ENCODE peak calls at places on chromosomes 3 and 15, in nine cellular contexts. U, O, A, P, Z, T, Q, E and L are unnamed samples.

GRCh38 chr3:40586866-40587265 is 62.1 kb downstream of the ZNF621 start:
- DNase-seq in U (no peak), O (no peak), A (no peak), P (no peak), Z (no peak), T (no peak), Q (no peak), E (no peak), L (no peak)

GRCh38 chr3:67940200-67940952 is 286.0 kb upstream of the SUCLG2 start:
- DNase-seq in U (no peak), O (no peak), A (no peak), P (no peak), Z (no peak), T (peak; percentile 46), Q (no peak), E (peak; percentile 15), L (no peak)

GRCh38 chr3:168461793-168462192 is 366.1 kb upstream of the GOLIM4 start:
- DNase-seq in U (no peak), O (no peak), A (no peak), P (no peak), Z (no peak), T (no peak), Q (no peak), E (no peak), L (no peak)

GRCh38 chr15:43135351-43135750 is 2.0 kb downstream of the TMEM62 start:
- DNase-seq in U (no peak), O (no peak), A (no peak), P (no peak), Z (no peak), T (no peak), Q (no peak), E (no peak), L (no peak)

GRCh38 chr3:190013943-190014924 is 106.5 kb downstream of the P3H2 start:
- DNase-seq in U (no peak), O (no peak), A (no peak), P (no peak), Z (no peak), T (no peak), Q (no peak), E (no peak), L (no peak)

GRCh38 chr3:71511037-71511436 is 72.5 kb downstream of the FOXP1 start:
- DNase-seq in U (no peak), O (no peak), A (no peak), P (no peak), Z (no peak), T (no peak), Q (no peak), E (peak; percentile 42), L (no peak)

GRCh38 chr3:101036213-101036618 is 43.0 kb upstream of the ABI3BP start:
- DNase-seq in U (no peak), O (no peak), A (no peak), P (no peak), Z (no peak), T (peak; percentile 42), Q (no peak), E (peak; percentile 69), L (no peak)

GRCh38 chr3:43054754-43055153 is 51.1 kb downstream of the POMGNT2 start:
- DNase-seq in U (no peak), O (no peak), A (no peak), P (no peak), Z (no peak), T (no peak), Q (no peak), E (no peak), L (no peak)

GRCh38 chr3:141876891-141877561 is 583 bp downstream of the ATP1B3 start:
- DNase-seq in U (no peak), O (peak; percentile 74), A (peak; percentile 44), P (peak; percentile 83), Z (peak; percentile 86), T (peak; percentile 60), Q (peak; percentile 78), E (peak; percentile 64), L (peak; percentile 60)

DNA sequence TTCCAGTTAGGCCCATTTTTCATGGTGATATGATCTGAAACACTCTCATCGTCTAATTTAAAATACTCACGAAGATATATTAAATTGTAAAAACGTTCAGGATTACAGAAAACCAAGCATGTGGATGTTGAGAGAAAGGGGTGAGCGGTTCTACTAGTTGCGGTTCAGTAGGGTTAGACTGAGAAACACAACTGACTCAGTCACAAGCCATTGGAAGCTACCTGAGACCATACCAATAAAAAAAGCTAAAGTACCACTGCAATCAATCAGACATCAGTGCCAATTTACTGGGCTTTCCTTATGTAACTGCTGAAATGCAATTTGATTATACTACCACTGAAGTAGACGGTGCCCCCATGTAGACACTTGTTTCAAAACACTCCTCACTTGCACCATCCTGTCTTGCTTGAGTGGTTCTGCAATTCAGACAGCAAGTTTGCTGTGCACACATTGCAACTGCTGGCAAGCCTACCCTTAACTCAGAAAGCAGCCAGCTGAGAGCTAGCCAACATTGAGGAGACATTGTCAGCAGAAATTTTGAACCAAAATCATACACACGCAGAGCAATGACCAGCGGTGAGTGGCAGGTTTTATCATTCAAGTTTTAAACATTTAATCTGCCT is 368.7 kb upstream of the ARHGEF26 start:
- DNase-seq in U (no peak), O (no peak), A (no peak), P (no peak), Z (no peak), T (peak; percentile 5), Q (no peak), E (no peak), L (no peak)
- H3K4me3 ChIP-seq in U (no peak overlapping the region), O (no peak overlapping the region), A (no peak overlapping the region), P (no peak overlapping the region), Z (no peak overlapping the region), T (no peak overlapping the region), Q (no peak overlapping the region), E (no peak overlapping the region), L (no peak overlapping the region)

GRCh38 chr15:89775815-89776214 is 317 bp upstream of the MESP2 start:
- DNase-seq in U (no peak), O (no peak), A (no peak), P (no peak), Z (no peak), T (no peak), Q (no peak), E (no peak), L (no peak)
- H3K36me3 ChIP-seq in U (no peaks in the 10 kb centered on the region), O (no peaks in the 10 kb centered on the region), A (no peaks in the 10 kb centered on the region), P (no peaks in the 10 kb centered on the region), Z (no peaks in the 10 kb centered on the region), T (no peaks in the 10 kb centered on the region), Q (no peaks in the 10 kb centered on the region), E (no peaks in the 10 kb centered on the region), L (no peaks in the 10 kb centered on the region)

GRCh38 chr15:85451099-85451700 is 70.8 kb downstream of the AKAP13 start:
- DNase-seq in U (no peak), O (no peak), A (no peak), P (no peak), Z (no peak), T (no peak), Q (no peak), E (no peak), L (no peak)
- H3K4me1 ChIP-seq in U (no peaks in the 10 kb centered on the region), O (peaks cover 6% of the 10 kb centered on the region), A (no peaks in the 10 kb centered on the region), P (peaks cover 3% of the 10 kb centered on the region), Z (peaks cover 4% of the 10 kb centered on the region), T (peaks cover 3% of the 10 kb centered on the region), Q (peaks cover 7% of the 10 kb centered on the region), E (peaks cover 4% of the 10 kb centered on the region), L (no peaks in the 10 kb centered on the region)

GRCh38 chr3:54935869-54936268 is 8.0 kb upstream of the LRTM1 start:
- DNase-seq in U (no peak), O (no peak), A (no peak), P (no peak), Z (no peak), T (no peak), Q (no peak), E (no peak), L (no peak)
- H3K4me3 ChIP-seq in U (no peak overlapping the region), O (no peak overlapping the region), A (no peak overlapping the region), P (no peak overlapping the region), Z (no peak overlapping the region), T (no peak overlapping the region), Q (no peak overlapping the region), E (no peak overlapping the region), L (no peak overlapping the region)

GRCh38 chr15:73712107-73712506 is 27.9 kb downstream of the CD276 start:
- DNase-seq in U (no peak), O (no peak), A (no peak), P (no peak), Z (no peak), T (no peak), Q (no peak), E (no peak), L (no peak)
- H3K36me3 ChIP-seq in U (peaks cover 8% of the 10 kb centered on the region), O (no peaks in the 10 kb centered on the region), A (no peaks in the 10 kb centered on the region), P (peaks cover 3% of the 10 kb centered on the region), Z (peaks cover 34% of the 10 kb centered on the region), T (no peaks in the 10 kb centered on the region), Q (no peaks in the 10 kb centered on the region), E (no peaks in the 10 kb centered on the region), L (peaks cover 2% of the 10 kb centered on the region)

GRCh38 chr15:65336369-65336766 is 31.9 kb downstream of the RNU5B-1 start:
- DNase-seq in U (no peak), O (no peak), A (no peak), P (no peak), Z (no peak), T (no peak), Q (no peak), E (no peak), L (no peak)
- H3K4me1 ChIP-seq in U (no peaks in the 10 kb centered on the region), O (peaks cover 20% of the 10 kb centered on the region), A (no peaks in the 10 kb centered on the region), P (no peaks in the 10 kb centered on the region), Z (no peaks in the 10 kb centered on the region), T (no peaks in the 10 kb centered on the region), Q (no peaks in the 10 kb centered on the region), E (peaks cover 12% of the 10 kb centered on the region), L (no peaks in the 10 kb centered on the region)

DNA sequence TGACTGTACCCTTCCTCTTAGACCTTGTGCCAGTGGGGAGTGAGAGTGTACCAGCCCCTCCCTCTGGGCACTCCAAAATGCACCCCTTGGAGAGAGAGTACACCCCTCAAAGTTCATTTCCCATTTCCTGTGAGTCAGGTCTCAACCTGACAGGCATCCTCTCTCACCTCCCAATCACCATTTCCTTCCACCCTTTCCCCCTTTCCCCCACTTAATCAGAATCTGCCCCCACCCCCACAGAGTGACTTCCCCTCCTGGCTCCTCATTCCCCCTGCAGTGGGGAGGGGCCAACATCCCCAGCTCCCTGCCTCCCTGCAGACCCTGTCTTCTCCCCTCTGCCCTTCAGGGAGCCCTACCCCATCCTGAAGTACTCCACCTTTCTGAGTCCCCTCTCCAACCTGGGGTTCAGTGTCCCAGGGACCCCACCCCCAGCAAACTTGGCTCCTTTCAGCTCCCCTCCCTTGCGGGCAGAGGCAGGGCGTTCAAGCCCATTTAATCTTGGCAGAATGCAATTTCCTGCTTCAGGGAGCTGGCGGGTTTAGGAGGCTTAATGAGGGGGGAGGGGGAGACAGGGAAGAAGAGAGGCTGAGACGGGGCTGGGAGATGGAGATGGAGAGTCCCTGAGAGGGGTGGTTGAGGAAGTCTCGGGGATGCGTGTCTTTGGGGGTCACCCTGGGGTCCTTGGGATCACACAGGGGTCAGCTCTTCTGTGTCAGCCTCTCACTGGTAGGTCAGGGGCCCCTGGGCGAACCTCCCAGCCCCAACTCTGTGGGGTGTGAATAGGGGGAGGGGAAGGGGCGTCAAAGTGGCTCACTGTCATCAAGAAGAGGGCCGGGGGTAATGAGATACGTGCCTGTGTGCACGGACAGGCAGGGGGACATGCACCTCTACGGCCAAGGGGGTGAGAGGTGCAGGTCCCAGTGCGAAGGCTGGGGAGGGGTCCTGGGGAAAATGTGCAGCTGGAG is 16.6 kb upstream of the SEMA3F start:
- DNase-seq in U (no peak), O (no peak), A (no peak), P (no peak), Z (no peak), T (no peak), Q (no peak), E (peak; percentile 53), L (no peak)
- H3K4me3 ChIP-seq in U (no peak overlapping the region), O (no peak overlapping the region), A (no peak overlapping the region), P (no peak overlapping the region), Z (no peak overlapping the region), T (no peak overlapping the region), Q (no peak overlapping the region), E (no peak overlapping the region), L (no peak overlapping the region)